ENCODE peak calls at places on chromosomes 13 and 19, in six cellular contexts. N is neural progenitor cell, I is GM23338, W is hepatocyte, S is MM.1S, R is OCI-LY7. K is an unnamed sample.

GRCh38 chr19:40549007-40549708 is 27.5 kb upstream of the SHKBP1 start:
- DNase-seq in N (peak; percentile 96), I (peak; percentile 96), W (peak; percentile 81), S (peak; percentile 60), R (peak; percentile 59), K (peak; percentile 68)

GRCh38 chr13:42875448-42876269 is 94.3 kb downstream of the FAM216B start:
- DNase-seq in N (peak; percentile 76), I (peak; percentile 91), W (peak; percentile 65), S (no peak), R (no peak), K (no peak)

GRCh38 chr19:53881482-53882390 is at the start of gene PRKCG:
- DNase-seq in N (peak; percentile 87), I (peak; percentile 90), W (peak; percentile 82), S (no peak), R (no peak), K (peak; percentile 52)

GRCh38 chr19:35940839-35941238 is 4.7 kb downstream of the LRFN3 start:
- DNase-seq in N (no peak), I (no peak), W (no peak), S (no peak), R (no peak), K (no peak)

GRCh38 chr13:80084086-80084676 is 256.7 kb downstream of the SPRY2 start:
- DNase-seq in N (no peak), I (peak; percentile 28), W (peak; percentile 30), S (no peak), R (no peak), K (peak; percentile 64)

GRCh38 chr13:52809310-52809769 is 39.1 kb downstream of the PCDH8 start:
- DNase-seq in N (peak; percentile 80), I (peak; percentile 86), W (peak; percentile 82), S (peak; percentile 36), R (peak; percentile 60), K (peak; percentile 85)

GRCh38 chr19:49458567-49458903 is 5.5 kb downstream of the ALDH16A1 start:
- DNase-seq in N (no peak), I (no peak), W (no peak), S (peak; percentile 48), R (no peak), K (no peak)

GRCh38 chr13:42007844-42008243 is 40.6 kb upstream of the DGKH start:
- DNase-seq in N (no peak), I (no peak), W (no peak), S (no peak), R (no peak), K (peak; percentile 51)

GRCh38 chr13:110450016-110450900 is 111.3 kb downstream of the RAB20 start:
- DNase-seq in N (no peak), I (no peak), W (no peak), S (no peak), R (no peak), K (no peak)

GRCh38 chr13:23201870-23202269 is 21.1 kb downstream of the SGCG start:
- DNase-seq in N (no peak), I (no peak), W (no peak), S (no peak), R (no peak), K (no peak)

GRCh38 chr19:39196860-39197562 is at the start of gene NCCRP1:
- DNase-seq in N (peak; percentile 84), I (peak; percentile 81), W (no peak), S (no peak), R (no peak), K (no peak)

GRCh38 chr13:78827471-78827870 is 168.5 kb upstream of the OBI1 start:
- DNase-seq in N (peak; percentile 28), I (peak; percentile 38), W (no peak), S (no peak), R (no peak), K (no peak)

GRCh38 chr19:55225415-55225958 is 3.1 kb downstream of the TMEM86B start:
- DNase-seq in N (no peak), I (no peak), W (no peak), S (no peak), R (no peak), K (no peak)

GRCh38 chr13:67408823-67409222 is 178.7 kb upstream of the PCDH9 start:
- DNase-seq in N (no peak), I (peak; percentile 2), W (peak; percentile 42), S (no peak), R (no peak), K (no peak)

GRCh38 chr19:9786342-9786741 is 17.8 kb upstream of the ZNF846 start:
- DNase-seq in N (no peak), I (peak; percentile 24), W (no peak), S (no peak), R (no peak), K (no peak)

GRCh38 chr19:17549088-17549740 is 6.2 kb upstream of the COLGALT1 start:
- DNase-seq in N (no peak), I (no peak), W (no peak), S (no peak), R (no peak), K (no peak)

GRCh38 chr13:109344552-109345157 is 441.7 kb downstream of the IRS2 start:
- DNase-seq in N (no peak), I (no peak), W (no peak), S (no peak), R (no peak), K (peak; percentile 55)

GRCh38 chr13:25181597-25181996 is 9.5 kb upstream of the AMER2 start:
- DNase-seq in N (no peak), I (no peak), W (no peak), S (no peak), R (no peak), K (no peak)

GRCh38 chr13:20475927-20476691 is 49.5 kb downstream of the CRYL1 start:
- DNase-seq in N (peak; percentile 26), I (peak; percentile 43), W (peak; percentile 24), S (peak; percentile 87), R (no peak), K (no peak)

GRCh38 chr13:111344471-111345191 is 24.2 kb downstream of the TEX29 start:
- DNase-seq in N (peak; percentile 91), I (peak; percentile 92), W (peak; percentile 66), S (no peak), R (no peak), K (peak; percentile 43)

GRCh38 chr19:5628470-5628869 is 5.6 kb downstream of the SAFB start:
- DNase-seq in N (no peak), I (no peak), W (no peak), S (peak; percentile 76), R (no peak), K (no peak)

DNA sequence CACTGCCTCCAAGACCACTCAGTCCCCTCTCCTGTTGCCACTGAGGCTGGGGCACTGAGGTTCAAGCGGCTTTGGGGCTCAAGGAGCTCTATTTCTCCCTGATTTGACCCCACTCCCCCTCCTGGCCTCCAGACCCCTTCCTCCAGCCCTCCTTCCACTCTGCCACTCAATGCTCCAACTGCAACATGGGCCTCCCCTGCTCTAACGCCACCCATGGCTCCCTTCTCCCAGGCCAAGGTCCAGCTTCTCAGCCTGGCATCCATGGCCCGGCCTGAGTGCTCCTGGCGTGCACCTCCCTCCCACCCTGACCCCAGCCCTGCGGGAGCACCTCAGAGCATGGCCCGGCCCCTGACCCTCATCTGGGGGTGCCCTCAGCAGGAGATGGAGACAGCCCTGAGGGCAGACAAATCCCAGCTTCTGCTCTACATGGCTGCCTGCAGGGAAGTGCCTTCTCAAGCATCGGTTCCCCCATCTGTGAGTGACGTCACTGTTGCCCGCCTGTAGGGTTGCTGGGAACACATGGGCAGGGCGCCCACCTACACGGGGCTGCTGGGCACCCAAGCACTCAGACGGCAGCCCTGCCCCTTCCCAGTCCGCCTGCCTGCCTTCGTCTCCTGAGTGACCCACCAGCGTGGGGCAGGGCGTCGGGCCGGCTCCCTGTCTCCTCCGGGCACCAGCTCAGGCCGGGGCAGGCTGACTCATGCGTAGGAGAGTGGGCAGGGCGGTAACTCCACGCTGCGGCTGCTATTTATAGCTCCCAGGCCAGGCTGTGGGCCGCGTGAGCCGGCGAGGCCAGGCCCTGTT is 1.6 kb upstream of the DIRAS1 start:
- DNase-seq in N (no peak), I (peak; percentile 29), W (peak; percentile 64), S (no peak), R (no peak), K (peak; percentile 54)
- TF ChIP-seq CTCF in N (no peak), I (no peak), W (no peak), S (no peak), R (no peak), K (no peak)

GRCh38 chr13:113192279-113192678 is 16.2 kb downstream of the PCID2 start:
- DNase-seq in N (no peak), I (no peak), W (no peak), S (no peak), R (no peak), K (no peak)
- H3K36me3 ChIP-seq in N (peaks cover 22% of the 10 kb centered on the region), I (peaks cover 58% of the 10 kb centered on the region), W (no peaks in the 10 kb centered on the region), S (peaks cover 7% of the 10 kb centered on the region), R (peaks cover 69% of the 10 kb centered on the region), K (peaks cover 48% of the 10 kb centered on the region)

DNA sequence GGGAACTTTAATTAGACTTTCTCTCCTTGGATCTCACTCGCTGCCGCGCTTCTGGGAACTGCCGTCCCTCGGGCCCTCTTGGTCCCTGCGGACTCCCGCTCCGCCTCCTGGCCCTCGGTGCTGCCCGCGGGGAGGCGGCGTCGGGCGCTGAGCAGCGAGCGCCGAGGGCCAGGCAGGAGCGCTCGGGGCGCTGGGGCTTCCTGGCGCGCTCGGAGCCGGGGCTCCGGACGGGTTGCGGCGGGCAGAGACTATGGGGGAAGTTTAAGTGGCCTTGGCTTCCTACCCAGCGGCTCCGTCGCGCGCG is 704 bp downstream of the CHST8 start:
- DNase-seq in N (peak; percentile 67), I (peak; percentile 60), W (no peak), S (peak; percentile 29), R (no peak), K (no peak)
- TF ChIP-seq EZH2phosphoT487 in N (peak; percentile 89), I (no peak), W (no peak), S (no peak), R (no peak), K (no peak)

GRCh38 chr13:102845630-102846260 is at the start of gene ERCC5:
- DNase-seq in N (peak; percentile 95), I (peak; percentile 97), W (peak; percentile 96), S (peak; percentile 97), R (peak; percentile 90), K (peak; percentile 93)
- TF ChIP-seq CTCF in N (no peak), I (no peak), W (no peak), S (no peak), R (no peak), K (no peak)

DNA sequence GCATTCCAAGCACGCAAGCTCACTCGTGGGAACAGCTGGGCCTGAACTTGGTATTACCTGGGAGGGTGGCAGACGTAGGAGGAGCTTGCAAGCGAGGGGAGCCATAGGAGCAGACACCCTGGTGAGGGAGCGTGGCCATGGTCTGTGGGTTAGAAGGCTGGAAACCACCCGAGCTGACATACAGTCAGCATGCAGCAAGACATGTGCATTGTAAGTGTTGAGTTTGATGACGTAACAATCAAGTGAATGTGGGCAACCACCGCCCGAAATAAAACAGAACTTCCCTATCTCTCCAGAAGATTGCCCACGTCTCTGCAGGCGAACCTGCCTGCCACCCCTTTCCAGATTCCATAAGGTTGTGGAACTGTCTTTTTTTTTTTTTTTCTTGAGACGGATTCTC is 26.8 kb downstream of the UBXN6 start:
- DNase-seq in N (no peak), I (no peak), W (no peak), S (no peak), R (no peak), K (no peak)
- H3K36me3 ChIP-seq in N (no peaks in the 10 kb centered on the region), I (peaks cover 63% of the 10 kb centered on the region), W (no peaks in the 10 kb centered on the region), S (peaks cover 31% of the 10 kb centered on the region), R (peaks cover 87% of the 10 kb centered on the region), K (peaks cover 4% of the 10 kb centered on the region)